ENCODE peak calls at places on chromosomes 6 and 20, in five cellular contexts. C is T-helper 2 cell; Q is HEK293T; S is activated naive CD8-positive, alpha-beta T cell treated with anti-CD3 and anti-CD28 coated beads for 36 hours; I is left ventricle myocardium inferior. L is an unnamed sample.

GRCh38 chr6:84583784-84584183 is 180.6 kb downstream of the TBX18 start:
- DNase-seq in C (no peak), I (no peak), S (no peak), Q (no peak), L (no peak)

GRCh38 chr6:168248148-168248620 is 71.4 kb downstream of the DACT2 start:
- DNase-seq in S (no peak), Q (no peak), I (no peak), C (no peak), L (no peak)

GRCh38 chr20:40749985-40750506 is 61.0 kb upstream of the MAFB start:
- DNase-seq in Q (no peak), C (no peak), I (no peak), S (no peak), L (no peak)

GRCh38 chr6:170434114-170434820 is 118.8 kb downstream of the PSMB1 start:
- DNase-seq in I (no peak), C (no peak), S (no peak), Q (no peak), L (no peak)

GRCh38 chr6:89895273-89895874 is 1.1 kb downstream of the GJA10 start:
- DNase-seq in C (no peak), S (no peak), Q (peak), I (no peak), L (no peak)

GRCh38 chr20:51156041-51156795 is 133.3 kb upstream of the KCNG1 start:
- DNase-seq in C (no peak), Q (no peak), S (no peak), I (no peak), L (no peak)

GRCh38 chr20:39338977-39339376 is 376.8 kb downstream of the DHX35 start:
- DNase-seq in S (no peak), C (no peak), Q (no peak), I (peak), L (no peak)

GRCh38 chr6:110949679-110950285 is 8.7 kb upstream of the GTF3C6 start:
- DNase-seq in S (no peak), C (no peak), I (no peak), Q (no peak), L (no peak)

GRCh38 chr6:35663447-35664235 is 25.1 kb downstream of the FKBP5 start:
- DNase-seq in I (no peak), S (no peak), C (no peak), Q (no peak), L (no peak)

GRCh38 chr20:38355161-38356012 is 9.1 kb downstream of the LBP start:
- DNase-seq in S (no peak), I (no peak), C (no peak), Q (no peak), L (no peak)

GRCh38 chr6:107511410-107512070 is 21.6 kb downstream of the SOBP start:
- DNase-seq in S (no peak), C (no peak), I (peak), Q (no peak), L (no peak)

GRCh38 chr6:37332894-37333293 is 20.9 kb upstream of the RNF8 start:
- DNase-seq in S (no peak), Q (no peak), C (no peak), I (no peak), L (no peak)

GRCh38 chr6:10429638-10430427 is 15.0 kb upstream of the TFAP2A start:
- DNase-seq in C (no peak), I (no peak), S (no peak), Q (no peak), L (no peak)

GRCh38 chr20:10370091-10370887 is 63.7 kb downstream of the MKKS start:
- DNase-seq in S (no peak), Q (no peak), I (no peak), C (no peak), L (no peak)

GRCh38 chr6:15332441-15332840 is 86.6 kb downstream of the JARID2 start:
- DNase-seq in Q (no peak), S (no peak), C (no peak), I (no peak), L (no peak)

GRCh38 chr6:56076033-56076432 is 171.3 kb downstream of the COL21A1 start:
- DNase-seq in Q (no peak), C (no peak), S (no peak), I (no peak), L (no peak)

GRCh38 chr6:45590225-45590624 is 212.5 kb upstream of the SUPT3H start:
- DNase-seq in C (no peak), I (no peak), S (no peak), Q (no peak), L (no peak)

GRCh38 chr6:52503853-52504777 is 72.7 kb downstream of the TRAM2 start:
- DNase-seq in Q (no peak), C (no peak), I (peak), S (no peak), L (no peak)

GRCh38 chr6:11974089-11974488 is 38.0 kb upstream of the HIVEP1 start:
- DNase-seq in S (no peak), I (no peak), C (no peak), Q (no peak), L (no peak)

GRCh38 chr6:10487668-10488327 is 33.4 kb upstream of the GCNT2 start:
- DNase-seq in C (no peak), I (no peak), S (no peak), Q (no peak), L (no peak)

GRCh38 chr6:21277601-21278043 is 315.9 kb upstream of the SOX4 start:
- DNase-seq in Q (no peak), I (no peak), C (no peak), S (no peak), L (no peak)

GRCh38 chr6:30820196-30820595 is 64.1 kb upstream of the DDR1 start:
- DNase-seq in S (no peak), I (peak), C (no peak), Q (no peak), L (no peak)

GRCh38 chr6:101668496-101668895 is 275.0 kb downstream of the GRIK2 start:
- DNase-seq in C (no peak), I (no peak), S (no peak), Q (no peak), L (no peak)

GRCh38 chr6:151340206-151340978 is 51.0 kb downstream of the ZBTB2 start:
- DNase-seq in I (no peak), Q (no peak), S (no peak), C (no peak), L (no peak)

GRCh38 chr6:26554669-26555504 is 16.7 kb downstream of the HMGN4 start:
- DNase-seq in I (peak), C (no peak), S (peak), Q (no peak), L (peak)

GRCh38 chr20:4559906-4560305 is 161.8 kb upstream of the PRND start:
- DNase-seq in I (no peak), S (no peak), Q (no peak), C (no peak), L (no peak)

GRCh38 chr6:125022391-125022989 is 60.3 kb downstream of the RNF217 start:
- DNase-seq in I (no peak), S (no peak), C (no peak), Q (no peak), L (no peak)

GRCh38 chr6:20688710-20689500 is 154.6 kb downstream of the CDKAL1 start:
- DNase-seq in Q (no peak), I (no peak), C (no peak), S (no peak), L (no peak)

GRCh38 chr6:15453622-15454021 is 207.8 kb downstream of the JARID2 start:
- DNase-seq in C (no peak), Q (no peak), S (no peak), I (peak), L (no peak)

GRCh38 chr6:16760536-16761468 is at the start of gene ATXN1:
- DNase-seq in S (peak), I (peak), C (no peak), Q (no peak), L (peak)

GRCh38 chr6:13395272-13396237 is 67.2 kb upstream of the TBC1D7 start:
- DNase-seq in Q (peak), I (peak), S (no peak), C (no peak), L (no peak)

GRCh38 chr6:7112741-7113313 is 5.1 kb downstream of the RREB1 start:
- DNase-seq in C (no peak), Q (no peak), S (peak), I (no peak), L (peak)

GRCh38 chr6:33420493-33421343 is 853 bp downstream of the SYNGAP1 start:
- DNase-seq in S (no peak), C (no peak), Q (no peak), I (no peak), L (no peak)

GRCh38 chr6:7673063-7673536 is 52.8 kb upstream of the BMP6 start:
- DNase-seq in S (no peak), I (peak), Q (peak), C (no peak), L (no peak)

GRCh38 chr6:16774437-16774836 is 13.2 kb upstream of the ATXN1 start:
- DNase-seq in I (no peak), Q (no peak), S (no peak), C (no peak), L (no peak)

GRCh38 chr6:116491610-116492330 is 19.7 kb upstream of the CALHM5 start:
- DNase-seq in Q (no peak), S (no peak), C (no peak), I (no peak), L (no peak)

GRCh38 chr6:95364016-95364604 is 213.2 kb upstream of the MANEA start:
- DNase-seq in Q (peak), C (no peak), S (no peak), I (no peak), L (no peak)

GRCh38 chr20:19699132-19699971 is 58.7 kb upstream of the RIN2 start:
- DNase-seq in S (no peak), I (no peak), Q (no peak), C (no peak), L (no peak)